ENCODE peak calls at places on chromosomes 16 and 17, in nine cellular contexts. One of them, this sample, is unnamed.

GRCh38 chr17:31226950-31227349 is 70.1 kb downstream of the OMG start:
- DNase-seq in NCI-H510A: no peak
- DNase-seq in stimulated activated CD4-positive, alpha-beta T cell treated with anti-CD3 and anti-CD28 coated beads, Interleukin-1b, Interleukin-23, amount 100 ng/mL, for 48 hours: no peak
- DNase-seq in mucosa of descending colon: no peak
- DNase-seq in posterior vena cava: no peak
- DNase-seq in HuH-7: no peak
- DNase-seq in D721Med: no peak
- DNase-seq in NCI-H2029: no peak
- DNase-seq in mammary epithelial cell: no peak
- DNase-seq in this sample: no peak

GRCh38 chr17:19244796-19245195 is 7.6 kb downstream of the EPN2 start:
- DNase-seq in NCI-H510A: no peak
- DNase-seq in stimulated activated CD4-positive, alpha-beta T cell treated with anti-CD3 and anti-CD28 coated beads, Interleukin-1b, Interleukin-23, amount 100 ng/mL, for 48 hours: no peak
- DNase-seq in mucosa of descending colon: no peak
- DNase-seq in posterior vena cava: no peak
- DNase-seq in HuH-7: no peak
- DNase-seq in D721Med: no peak
- DNase-seq in NCI-H2029: no peak
- DNase-seq in mammary epithelial cell: no peak
- DNase-seq in this sample: no peak

GRCh38 chr17:61647044-61647443 is 56.0 kb upstream of the NACA2 start:
- DNase-seq in NCI-H510A: no peak
- DNase-seq in stimulated activated CD4-positive, alpha-beta T cell treated with anti-CD3 and anti-CD28 coated beads, Interleukin-1b, Interleukin-23, amount 100 ng/mL, for 48 hours: no peak
- DNase-seq in mucosa of descending colon: no peak
- DNase-seq in posterior vena cava: no peak
- DNase-seq in HuH-7: no peak
- DNase-seq in D721Med: no peak
- DNase-seq in NCI-H2029: no peak
- DNase-seq in mammary epithelial cell: no peak
- DNase-seq in this sample: no peak

GRCh38 chr16:46790599-46791270 is 40.2 kb downstream of the C16orf87 start:
- DNase-seq in NCI-H510A: no peak
- DNase-seq in stimulated activated CD4-positive, alpha-beta T cell treated with anti-CD3 and anti-CD28 coated beads, Interleukin-1b, Interleukin-23, amount 100 ng/mL, for 48 hours: no peak
- DNase-seq in mucosa of descending colon: no peak
- DNase-seq in posterior vena cava: no peak
- DNase-seq in HuH-7: no peak
- DNase-seq in D721Med: no peak
- DNase-seq in NCI-H2029: no peak
- DNase-seq in mammary epithelial cell: no peak
- DNase-seq in this sample: no peak

GRCh38 chr17:40017422-40018080 is 2.3 kb downstream of the CSF3 start:
- DNase-seq in NCI-H510A: no peak
- DNase-seq in stimulated activated CD4-positive, alpha-beta T cell treated with anti-CD3 and anti-CD28 coated beads, Interleukin-1b, Interleukin-23, amount 100 ng/mL, for 48 hours: no peak
- DNase-seq in mucosa of descending colon: no peak
- DNase-seq in posterior vena cava: no peak
- DNase-seq in HuH-7: no peak
- DNase-seq in D721Med: peak
- DNase-seq in NCI-H2029: no peak
- DNase-seq in mammary epithelial cell: no peak
- DNase-seq in this sample: no peak

GRCh38 chr17:58969612-58970011 is 137.1 kb downstream of the TRIM37 start:
- DNase-seq in NCI-H510A: no peak
- DNase-seq in stimulated activated CD4-positive, alpha-beta T cell treated with anti-CD3 and anti-CD28 coated beads, Interleukin-1b, Interleukin-23, amount 100 ng/mL, for 48 hours: no peak
- DNase-seq in mucosa of descending colon: no peak
- DNase-seq in posterior vena cava: no peak
- DNase-seq in HuH-7: no peak
- DNase-seq in D721Med: no peak
- DNase-seq in NCI-H2029: no peak
- DNase-seq in mammary epithelial cell: no peak
- DNase-seq in this sample: no peak

GRCh38 chr17:17849147-17849820 is 12.5 kb upstream of the SREBF1 start:
- DNase-seq in NCI-H510A: peak
- DNase-seq in stimulated activated CD4-positive, alpha-beta T cell treated with anti-CD3 and anti-CD28 coated beads, Interleukin-1b, Interleukin-23, amount 100 ng/mL, for 48 hours: peak
- DNase-seq in mucosa of descending colon: peak
- DNase-seq in posterior vena cava: peak
- DNase-seq in HuH-7: no peak
- DNase-seq in D721Med: no peak
- DNase-seq in NCI-H2029: peak
- DNase-seq in mammary epithelial cell: no peak
- DNase-seq in this sample: no peak

GRCh38 chr17:12691173-12691572 is 25.5 kb downstream of the MYOCD start:
- DNase-seq in NCI-H510A: no peak
- DNase-seq in stimulated activated CD4-positive, alpha-beta T cell treated with anti-CD3 and anti-CD28 coated beads, Interleukin-1b, Interleukin-23, amount 100 ng/mL, for 48 hours: no peak
- DNase-seq in mucosa of descending colon: no peak
- DNase-seq in posterior vena cava: peak
- DNase-seq in HuH-7: no peak
- DNase-seq in D721Med: no peak
- DNase-seq in NCI-H2029: no peak
- DNase-seq in mammary epithelial cell: no peak
- DNase-seq in this sample: no peak

GRCh38 chr17:74528491-74529199 is 2.6 kb downstream of the CD300LB start:
- DNase-seq in NCI-H510A: no peak
- DNase-seq in stimulated activated CD4-positive, alpha-beta T cell treated with anti-CD3 and anti-CD28 coated beads, Interleukin-1b, Interleukin-23, amount 100 ng/mL, for 48 hours: no peak
- DNase-seq in mucosa of descending colon: no peak
- DNase-seq in posterior vena cava: peak
- DNase-seq in HuH-7: no peak
- DNase-seq in D721Med: no peak
- DNase-seq in NCI-H2029: no peak
- DNase-seq in mammary epithelial cell: no peak
- DNase-seq in this sample: peak

GRCh38 chr16:51151435-51151950 is 423 bp upstream of the SALL1 start:
- DNase-seq in NCI-H510A: peak
- DNase-seq in stimulated activated CD4-positive, alpha-beta T cell treated with anti-CD3 and anti-CD28 coated beads, Interleukin-1b, Interleukin-23, amount 100 ng/mL, for 48 hours: no peak
- DNase-seq in mucosa of descending colon: no peak
- DNase-seq in posterior vena cava: no peak
- DNase-seq in HuH-7: peak
- DNase-seq in D721Med: no peak
- DNase-seq in NCI-H2029: peak
- DNase-seq in mammary epithelial cell: no peak
- DNase-seq in this sample: no peak

GRCh38 chr17:75400326-75400939 is 5.0 kb downstream of the GRB2 start:
- DNase-seq in NCI-H510A: no peak
- DNase-seq in stimulated activated CD4-positive, alpha-beta T cell treated with anti-CD3 and anti-CD28 coated beads, Interleukin-1b, Interleukin-23, amount 100 ng/mL, for 48 hours: no peak
- DNase-seq in mucosa of descending colon: no peak
- DNase-seq in posterior vena cava: no peak
- DNase-seq in HuH-7: no peak
- DNase-seq in D721Med: no peak
- DNase-seq in NCI-H2029: no peak
- DNase-seq in mammary epithelial cell: no peak
- DNase-seq in this sample: no peak

GRCh38 chr16:74724820-74725549 is 24.3 kb upstream of the MLKL start:
- DNase-seq in NCI-H510A: no peak
- DNase-seq in stimulated activated CD4-positive, alpha-beta T cell treated with anti-CD3 and anti-CD28 coated beads, Interleukin-1b, Interleukin-23, amount 100 ng/mL, for 48 hours: no peak
- DNase-seq in mucosa of descending colon: no peak
- DNase-seq in posterior vena cava: no peak
- DNase-seq in HuH-7: no peak
- DNase-seq in D721Med: no peak
- DNase-seq in NCI-H2029: no peak
- DNase-seq in mammary epithelial cell: peak
- DNase-seq in this sample: no peak

GRCh38 chr17:47732399-47733046 is 513 bp upstream of the TBX21 start:
- DNase-seq in NCI-H510A: no peak
- DNase-seq in stimulated activated CD4-positive, alpha-beta T cell treated with anti-CD3 and anti-CD28 coated beads, Interleukin-1b, Interleukin-23, amount 100 ng/mL, for 48 hours: no peak
- DNase-seq in mucosa of descending colon: no peak
- DNase-seq in posterior vena cava: peak
- DNase-seq in HuH-7: no peak
- DNase-seq in D721Med: peak
- DNase-seq in NCI-H2029: no peak
- DNase-seq in mammary epithelial cell: no peak
- DNase-seq in this sample: no peak

GRCh38 chr16:1345651-1346421 is 5.8 kb downstream of the TSR3 start:
- DNase-seq in NCI-H510A: no peak
- DNase-seq in stimulated activated CD4-positive, alpha-beta T cell treated with anti-CD3 and anti-CD28 coated beads, Interleukin-1b, Interleukin-23, amount 100 ng/mL, for 48 hours: no peak
- DNase-seq in mucosa of descending colon: no peak
- DNase-seq in posterior vena cava: no peak
- DNase-seq in HuH-7: no peak
- DNase-seq in D721Med: no peak
- DNase-seq in NCI-H2029: no peak
- DNase-seq in mammary epithelial cell: no peak
- DNase-seq in this sample: no peak